ENCODE peak calls at places on chromosomes 2 and 18, in four cellular contexts. One of them, this sample, is unnamed. For H3K4me1, the result is how much of the 10 kb centered on the place peaks cover.

GRCh38 chr18:36296591-36297418 is 708 bp upstream of the FHOD3 start:
- DNase-seq in heart right ventricle: peak
- DNase-seq in lower lobe of right lung: peak
- DNase-seq in K562: peak
- DNase-seq in this sample: peak

GRCh38 chr2:39728941-39729351 is 50.1 kb downstream of the THUMPD2 start:
- DNase-seq in heart right ventricle: no peak
- DNase-seq in lower lobe of right lung: peak
- DNase-seq in K562: peak
- DNase-seq in this sample: no peak

GRCh38 chr18:12960846-12961397 is 13.1 kb downstream of the SEH1L start:
- DNase-seq in heart right ventricle: no peak
- DNase-seq in lower lobe of right lung: no peak
- DNase-seq in K562: no peak
- DNase-seq in this sample: no peak

GRCh38 chr2:123808243-123808642 is 216.8 kb upstream of the CNTNAP5 start:
- DNase-seq in heart right ventricle: no peak
- DNase-seq in lower lobe of right lung: no peak
- DNase-seq in K562: no peak
- DNase-seq in this sample: no peak

GRCh38 chr2:99445065-99445464 is 44.8 kb downstream of the REV1 start:
- DNase-seq in heart right ventricle: no peak
- DNase-seq in lower lobe of right lung: no peak
- DNase-seq in K562: no peak
- DNase-seq in this sample: no peak

GRCh38 chr2:218962859-218963492 is 3.5 kb downstream of the CDK5R2 start:
- DNase-seq in heart right ventricle: peak
- DNase-seq in lower lobe of right lung: peak
- DNase-seq in K562: peak
- DNase-seq in this sample: peak

GRCh38 chr2:109324859-109325258 is 195.9 kb downstream of the SH3RF3 start:
- DNase-seq in heart right ventricle: peak
- DNase-seq in lower lobe of right lung: no peak
- DNase-seq in K562: no peak
- DNase-seq in this sample: peak

GRCh38 chr2:191631754-191632153 is 46.2 kb upstream of the NABP1 start:
- DNase-seq in heart right ventricle: peak
- DNase-seq in lower lobe of right lung: peak
- DNase-seq in K562: peak
- DNase-seq in this sample: no peak

GRCh38 chr18:28067346-28067745 is 109.6 kb downstream of the CDH2 start:
- DNase-seq in heart right ventricle: no peak
- DNase-seq in lower lobe of right lung: no peak
- DNase-seq in K562: no peak
- DNase-seq in this sample: no peak

GRCh38 chr2:164589522-164589921 is 31.8 kb downstream of the GRB14 start:
- DNase-seq in heart right ventricle: no peak
- DNase-seq in lower lobe of right lung: no peak
- DNase-seq in K562: no peak
- DNase-seq in this sample: no peak

GRCh38 chr18:58942486-58942885 is 77.8 kb downstream of the ZNF532 start:
- DNase-seq in heart right ventricle: no peak
- DNase-seq in lower lobe of right lung: no peak
- DNase-seq in K562: no peak
- DNase-seq in this sample: no peak

GRCh38 chr2:140504596-140504995 is 1626.2 kb downstream of the LRP1B start:
- DNase-seq in heart right ventricle: no peak
- DNase-seq in lower lobe of right lung: no peak
- DNase-seq in K562: no peak
- DNase-seq in this sample: no peak

GRCh38 chr2:42138163-42139016 is 30.8 kb upstream of the EML4 start:
- DNase-seq in heart right ventricle: no peak
- DNase-seq in lower lobe of right lung: no peak
- DNase-seq in K562: no peak
- DNase-seq in this sample: no peak

GRCh38 chr2:158740127-158740526 is 55.0 kb upstream of the DAPL1 start:
- DNase-seq in heart right ventricle: no peak
- DNase-seq in lower lobe of right lung: no peak
- DNase-seq in K562: no peak
- DNase-seq in this sample: no peak

GRCh38 chr2:8217366-8218125 is 464.3 kb upstream of the ID2 start:
- DNase-seq in heart right ventricle: no peak
- DNase-seq in lower lobe of right lung: no peak
- DNase-seq in K562: no peak
- DNase-seq in this sample: no peak

GRCh38 chr2:238489431-238489830 is 62.7 kb downstream of the ASB1 start:
- DNase-seq in heart right ventricle: no peak
- DNase-seq in lower lobe of right lung: no peak
- DNase-seq in K562: no peak
- DNase-seq in this sample: no peak

GRCh38 chr2:238487134-238487533 is 60.4 kb downstream of the ASB1 start:
- DNase-seq in heart right ventricle: no peak
- DNase-seq in lower lobe of right lung: no peak
- DNase-seq in K562: no peak
- DNase-seq in this sample: no peak

GRCh38 chr2:238486123-238486848 is 59.6 kb downstream of the ASB1 start:
- DNase-seq in heart right ventricle: no peak
- DNase-seq in lower lobe of right lung: no peak
- DNase-seq in K562: no peak
- DNase-seq in this sample: no peak

GRCh38 chr2:238488347-238488826 is 61.7 kb downstream of the ASB1 start:
- DNase-seq in heart right ventricle: no peak
- DNase-seq in lower lobe of right lung: no peak
- DNase-seq in K562: no peak
- DNase-seq in this sample: no peak

DNA sequence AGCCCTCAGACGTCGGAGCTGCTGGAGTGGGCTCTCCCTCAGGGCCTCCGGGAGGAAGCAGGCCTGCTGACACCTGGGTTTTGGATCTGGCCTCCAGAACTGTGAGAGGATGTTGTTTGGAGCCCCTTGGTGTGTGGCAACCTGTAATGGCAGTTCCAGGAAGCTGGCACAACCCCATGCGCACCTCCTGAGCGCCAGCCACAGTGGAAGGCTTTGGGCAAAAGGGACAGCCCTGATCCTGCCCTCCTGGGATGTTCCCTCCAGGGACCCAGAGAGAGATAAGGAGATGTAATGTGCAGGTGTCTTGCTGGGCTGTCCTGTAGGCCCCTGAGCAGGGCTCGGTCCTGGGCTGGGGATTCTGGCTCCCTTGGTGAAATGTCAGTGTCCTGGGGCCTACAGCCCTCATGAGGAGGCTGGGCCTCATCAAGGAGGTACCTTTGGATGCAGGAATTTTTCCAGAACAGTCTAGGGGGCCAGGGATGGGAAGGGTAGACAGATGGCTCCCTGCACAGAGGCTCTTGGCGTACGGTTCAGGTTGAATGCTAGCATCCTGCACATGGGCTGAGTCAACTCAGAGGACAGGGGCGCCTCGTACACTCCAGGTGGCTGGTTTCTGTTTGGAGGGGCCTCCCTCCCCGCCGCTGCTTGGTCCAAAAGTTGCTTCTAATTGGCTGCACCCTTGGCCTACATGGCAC is 61.1 kb downstream of the ASB1 start:
- DNase-seq in heart right ventricle: no peak
- DNase-seq in lower lobe of right lung: no peak
- DNase-seq in K562: no peak
- DNase-seq in this sample: no peak
- H3K27ac ChIP-seq in heart right ventricle: no peak
- H3K27ac ChIP-seq in lower lobe of right lung: no peak
- H3K27ac ChIP-seq in K562: no peak
- H3K27ac ChIP-seq in this sample: no peak

GRCh38 chr18:75783816-75784215 is 356.3 kb upstream of the SMIM21 start:
- DNase-seq in heart right ventricle: no peak
- DNase-seq in lower lobe of right lung: no peak
- DNase-seq in K562: no peak
- DNase-seq in this sample: no peak
- H3K4me3 ChIP-seq in heart right ventricle: peak
- H3K4me3 ChIP-seq in lower lobe of right lung: no peak
- H3K4me3 ChIP-seq in K562: no peak
- H3K4me3 ChIP-seq in this sample: no peak

GRCh38 chr2:36485521-36485920 is 112.4 kb downstream of the FEZ2 start:
- DNase-seq in heart right ventricle: no peak
- DNase-seq in lower lobe of right lung: no peak
- DNase-seq in K562: no peak
- DNase-seq in this sample: no peak
- H3K4me1 ChIP-seq in heart right ventricle: under half
- H3K4me1 ChIP-seq in lower lobe of right lung: half or more
- H3K4me1 ChIP-seq in K562: under half
- H3K4me1 ChIP-seq in this sample: under half

DNA sequence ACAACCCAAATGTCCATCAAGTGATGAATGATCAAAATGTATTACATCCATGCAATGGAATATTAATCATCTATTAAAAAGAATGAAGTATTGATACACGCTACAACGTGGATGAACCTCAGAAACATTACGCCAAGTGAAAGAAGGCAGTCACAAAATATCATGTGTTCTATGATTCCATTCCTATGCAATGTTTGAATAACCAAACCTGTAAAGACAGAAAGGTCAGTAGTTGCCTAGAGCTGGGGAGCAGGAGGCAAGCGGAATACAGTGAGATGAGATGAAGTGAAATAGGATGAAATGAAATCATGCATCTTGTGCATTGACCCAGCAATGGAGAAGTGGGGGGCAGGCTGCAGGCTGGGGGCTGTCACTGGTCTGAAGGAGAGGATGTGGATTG is 17.9 kb upstream of the COL6A3 start:
- DNase-seq in heart right ventricle: no peak
- DNase-seq in lower lobe of right lung: no peak
- DNase-seq in K562: no peak
- DNase-seq in this sample: no peak
- H3K27ac ChIP-seq in heart right ventricle: no peak
- H3K27ac ChIP-seq in lower lobe of right lung: no peak
- H3K27ac ChIP-seq in K562: no peak
- H3K27ac ChIP-seq in this sample: no peak

GRCh38 chr2:224211821-224212220 is 172.7 kb upstream of the SERPINE2 start:
- DNase-seq in heart right ventricle: no peak
- DNase-seq in lower lobe of right lung: no peak
- DNase-seq in K562: no peak
- DNase-seq in this sample: no peak
- H3K4me3 ChIP-seq in heart right ventricle: no peak
- H3K4me3 ChIP-seq in lower lobe of right lung: no peak
- H3K4me3 ChIP-seq in K562: no peak
- H3K4me3 ChIP-seq in this sample: no peak